ENCODE peak calls at places on chromosomes 5 and 9, in seven cellular contexts. G, C, P, Y, W, O and N are unnamed samples.

GRCh38 chr9:127802576-127803443 is at the start of gene FPGS:
- DNase-seq in G (peak), P (peak), C (peak), W (peak), Y (peak), O (peak), N (peak)

GRCh38 chr9:69179037-69179436 is 5.0 kb downstream of the TJP2 start:
- DNase-seq in W (no peak), P (no peak), C (no peak), Y (no peak), O (no peak), G (no peak), N (no peak)

GRCh38 chr5:143618146-143618545 is 193.8 kb upstream of the HMHB1 start:
- DNase-seq in C (no peak), O (no peak), Y (no peak), G (no peak), W (no peak), P (no peak), N (no peak)

GRCh38 chr9:130309689-130310455 is 44.3 kb downstream of the HMCN2 start:
- DNase-seq in Y (no peak), C (no peak), P (no peak), G (no peak), O (no peak), W (no peak), N (no peak)

GRCh38 chr5:166720026-166720425 is 1571.4 kb upstream of the WWC1 start:
- DNase-seq in G (no peak), O (peak), W (no peak), Y (no peak), C (no peak), P (no peak), N (no peak)

GRCh38 chr9:133701321-133701980 is 36.7 kb downstream of the SARDH start:
- DNase-seq in C (peak), P (no peak), O (no peak), W (peak), Y (peak), G (peak), N (no peak)

GRCh38 chr5:109388407-109388806 is 21.4 kb downstream of the PJA2 start:
- DNase-seq in P (no peak), O (no peak), G (no peak), W (no peak), Y (peak), C (no peak), N (no peak)

GRCh38 chr9:122133263-122133983 is 26.2 kb downstream of the NDUFA8 start:
- DNase-seq in Y (no peak), G (no peak), O (no peak), C (no peak), W (no peak), P (no peak), N (no peak)

GRCh38 chr9:95419444-95419843 is 97.3 kb downstream of the PTCH1 start:
- DNase-seq in G (no peak), Y (no peak), O (no peak), W (no peak), C (no peak), P (no peak), N (no peak)

GRCh38 chr5:59757442-59757841 is 136.1 kb downstream of the PDE4D start:
- DNase-seq in G (no peak), Y (peak), W (no peak), P (no peak), O (no peak), C (no peak), N (no peak)

GRCh38 chr9:18331808-18332209 is 142.1 kb upstream of the ADAMTSL1 start:
- DNase-seq in Y (no peak), P (peak), G (no peak), C (no peak), O (no peak), W (no peak), N (no peak)

GRCh38 chr9:89179535-89179919 is 909 bp upstream of the SHC3 start:
- DNase-seq in P (no peak), Y (peak), O (no peak), C (no peak), W (no peak), G (no peak), N (no peak)

GRCh38 chr5:157271740-157272271 is 5.9 kb downstream of the CYFIP2 start:
- DNase-seq in P (no peak), O (no peak), G (peak), C (peak), W (peak), Y (no peak), N (peak)

GRCh38 chr5:154850255-154851062 is at the start of gene FAXDC2:
- DNase-seq in W (no peak), C (no peak), P (no peak), G (no peak), O (peak), Y (peak), N (peak)

GRCh38 chr5:111859031-111859430 is 102.0 kb upstream of the NREP start:
- DNase-seq in Y (peak), O (peak), W (no peak), P (no peak), C (no peak), G (no peak), N (no peak)

GRCh38 chr9:106883626-106884190 is 20.7 kb downstream of the ZNF462 start:
- DNase-seq in G (no peak), O (no peak), Y (peak), W (no peak), P (no peak), C (no peak), N (no peak)

GRCh38 chr5:57716661-57717060 is 234.1 kb upstream of the ACTBL2 start:
- DNase-seq in Y (no peak), O (no peak), W (no peak), G (no peak), C (no peak), P (no peak), N (no peak)

GRCh38 chr9:105338308-105338707 is 93.9 kb downstream of the SLC44A1 start:
- DNase-seq in G (no peak), P (no peak), O (no peak), C (no peak), W (no peak), Y (no peak), N (no peak)

GRCh38 chr9:84583866-84584265 is 85.7 kb upstream of the NTRK2 start:
- DNase-seq in G (no peak), Y (no peak), C (no peak), P (no peak), O (no peak), W (no peak), N (no peak)

GRCh38 chr9:34069831-34070230 is 21.1 kb upstream of the UBAP2 start:
- DNase-seq in W (no peak), Y (no peak), C (no peak), P (no peak), O (no peak), G (no peak), N (no peak)

GRCh38 chr5:119328753-119329602 is 26.8 kb upstream of the TNFAIP8 start:
- DNase-seq in W (peak), C (peak), O (peak), Y (peak), G (no peak), P (no peak), N (no peak)

GRCh38 chr5:5430136-5430535 is 7.7 kb downstream of the ICE1 start:
- DNase-seq in C (no peak), P (no peak), G (no peak), Y (no peak), O (no peak), W (no peak), N (no peak)

GRCh38 chr5:68587181-68587580 is 371.6 kb downstream of the PIK3R1 start:
- DNase-seq in C (no peak), O (no peak), G (no peak), P (no peak), W (no peak), Y (peak), N (no peak)

GRCh38 chr5:68538886-68539420 is 323.4 kb downstream of the PIK3R1 start:
- DNase-seq in O (no peak), W (no peak), P (no peak), C (no peak), Y (no peak), G (no peak), N (no peak)

GRCh38 chr5:114412509-114413171 is 50.8 kb downstream of the KCNN2 start:
- DNase-seq in P (no peak), W (no peak), C (no peak), G (no peak), Y (peak), O (peak), N (no peak)

GRCh38 chr5:111383288-111383970 is 128.9 kb downstream of the STARD4 start:
- DNase-seq in Y (peak), O (no peak), P (no peak), G (no peak), C (no peak), W (no peak), N (no peak)

GRCh38 chr5:124453221-124454032 is 293.0 kb downstream of the ZNF608 start:
- DNase-seq in W (no peak), G (no peak), C (no peak), Y (peak), O (peak), P (no peak), N (no peak)

GRCh38 chr9:76419782-76420380 is 25.7 kb upstream of the RFK start:
- DNase-seq in G (no peak), O (no peak), C (no peak), Y (peak), P (no peak), W (no peak), N (no peak)

GRCh38 chr5:174801798-174802197 is 77.4 kb downstream of the MSX2 start:
- DNase-seq in O (no peak), W (no peak), Y (peak), C (no peak), P (no peak), G (no peak), N (no peak)

GRCh38 chr9:120882935-120883607 is 6.1 kb upstream of the PHF19 start:
- DNase-seq in Y (no peak), O (no peak), W (no peak), P (no peak), C (no peak), G (no peak), N (no peak)

GRCh38 chr5:141373673-141374317 is at the start of gene PCDHGA6:
- DNase-seq in O (no peak), W (no peak), Y (peak), G (no peak), C (no peak), P (no peak), N (no peak)

GRCh38 chr5:33850100-33850594 is 41.6 kb downstream of the ADAMTS12 start:
- DNase-seq in C (no peak), W (peak), P (no peak), Y (peak), O (peak), G (peak), N (no peak)

GRCh38 chr9:80679920-80680319 is 1009.4 kb downstream of the TLE1 start:
- DNase-seq in C (no peak), O (no peak), W (no peak), P (no peak), G (no peak), Y (no peak), N (no peak)

GRCh38 chr9:22111176-22111870 is 102.2 kb upstream of the CDKN2B start:
- DNase-seq in W (no peak), O (no peak), P (no peak), C (no peak), Y (peak), G (no peak), N (no peak)

GRCh38 chr5:90472783-90473182 is 1.8 kb downstream of the MBLAC2 start:
- DNase-seq in C (no peak), G (no peak), P (no peak), W (no peak), Y (no peak), O (no peak), N (no peak)

GRCh38 chr5:65611524-65611923 is 12.6 kb downstream of the TRIM23 start:
- DNase-seq in P (peak), Y (no peak), W (no peak), O (no peak), G (no peak), C (no peak), N (no peak)

GRCh38 chr5:175281714-175282113 is 162.3 kb downstream of the DRD1 start:
- DNase-seq in Y (no peak), O (no peak), G (no peak), W (no peak), P (no peak), C (no peak), N (no peak)

GRCh38 chr5:171336486-171337206 is 27.6 kb downstream of the TLX3 start:
- DNase-seq in C (no peak), G (no peak), P (no peak), Y (peak), W (no peak), O (peak), N (no peak)

GRCh38 chr5:59464969-59465368 is 428.6 kb downstream of the PDE4D start:
- DNase-seq in G (no peak), Y (no peak), C (no peak), W (no peak), P (no peak), O (no peak), N (no peak)